ENCODE peak calls at places on chromosomes 16 and 17, in nine cellular contexts. One of them, this sample, is unnamed.

GRCh38 chr17:32783602-32784001 is 93.3 kb downstream of the MYO1D start:
- DNase-seq in neural progenitor cell: peak
- DNase-seq in uterus: no peak
- DNase-seq in RWPE1: peak
- DNase-seq in fibroblast of lung: peak
- DNase-seq in stomach: no peak
- DNase-seq in mucosa of descending colon: no peak
- DNase-seq in CD4-positive, alpha-beta T cell: no peak
- DNase-seq in IMR-90: peak
- DNase-seq in this sample: no peak

GRCh38 chr16:12157510-12158093 is 181.1 kb downstream of the SNX29 start:
- DNase-seq in neural progenitor cell: no peak
- DNase-seq in uterus: no peak
- DNase-seq in RWPE1: no peak
- DNase-seq in fibroblast of lung: no peak
- DNase-seq in stomach: no peak
- DNase-seq in mucosa of descending colon: no peak
- DNase-seq in CD4-positive, alpha-beta T cell: no peak
- DNase-seq in IMR-90: peak
- DNase-seq in this sample: no peak

GRCh38 chr17:34639706-34640425 is 60.5 kb downstream of the TMEM132E start:
- DNase-seq in neural progenitor cell: no peak
- DNase-seq in uterus: no peak
- DNase-seq in RWPE1: no peak
- DNase-seq in fibroblast of lung: no peak
- DNase-seq in stomach: no peak
- DNase-seq in mucosa of descending colon: no peak
- DNase-seq in CD4-positive, alpha-beta T cell: no peak
- DNase-seq in IMR-90: no peak
- DNase-seq in this sample: no peak

GRCh38 chr16:69485361-69485760 is 60.9 kb downstream of the CYB5B start:
- DNase-seq in neural progenitor cell: no peak
- DNase-seq in uterus: no peak
- DNase-seq in RWPE1: no peak
- DNase-seq in fibroblast of lung: no peak
- DNase-seq in stomach: no peak
- DNase-seq in mucosa of descending colon: no peak
- DNase-seq in CD4-positive, alpha-beta T cell: no peak
- DNase-seq in IMR-90: no peak
- DNase-seq in this sample: no peak

GRCh38 chr17:32327911-32328310 is 14.1 kb downstream of the C17orf75 start:
- DNase-seq in neural progenitor cell: no peak
- DNase-seq in uterus: no peak
- DNase-seq in RWPE1: no peak
- DNase-seq in fibroblast of lung: no peak
- DNase-seq in stomach: no peak
- DNase-seq in mucosa of descending colon: no peak
- DNase-seq in CD4-positive, alpha-beta T cell: no peak
- DNase-seq in IMR-90: no peak
- DNase-seq in this sample: no peak

GRCh38 chr17:46264456-46265198 is 30.3 kb upstream of the LRRC37A start:
- DNase-seq in neural progenitor cell: no peak
- DNase-seq in uterus: no peak
- DNase-seq in RWPE1: peak
- DNase-seq in fibroblast of lung: peak
- DNase-seq in stomach: no peak
- DNase-seq in mucosa of descending colon: peak
- DNase-seq in CD4-positive, alpha-beta T cell: peak
- DNase-seq in IMR-90: peak
- DNase-seq in this sample: no peak

GRCh38 chr16:27721548-27722265 is 171.8 kb downstream of the KATNIP start:
- DNase-seq in neural progenitor cell: no peak
- DNase-seq in uterus: peak
- DNase-seq in RWPE1: no peak
- DNase-seq in fibroblast of lung: peak
- DNase-seq in stomach: peak
- DNase-seq in mucosa of descending colon: peak
- DNase-seq in CD4-positive, alpha-beta T cell: no peak
- DNase-seq in IMR-90: peak
- DNase-seq in this sample: no peak

GRCh38 chr17:12664252-12664651 is 1.4 kb upstream of the MYOCD start:
- DNase-seq in neural progenitor cell: no peak
- DNase-seq in uterus: no peak
- DNase-seq in RWPE1: no peak
- DNase-seq in fibroblast of lung: no peak
- DNase-seq in stomach: no peak
- DNase-seq in mucosa of descending colon: no peak
- DNase-seq in CD4-positive, alpha-beta T cell: no peak
- DNase-seq in IMR-90: no peak
- DNase-seq in this sample: no peak

GRCh38 chr16:11114366-11115164 is 141.4 kb downstream of the SOCS1 start:
- DNase-seq in neural progenitor cell: no peak
- DNase-seq in uterus: no peak
- DNase-seq in RWPE1: no peak
- DNase-seq in fibroblast of lung: no peak
- DNase-seq in stomach: no peak
- DNase-seq in mucosa of descending colon: no peak
- DNase-seq in CD4-positive, alpha-beta T cell: no peak
- DNase-seq in IMR-90: no peak
- DNase-seq in this sample: no peak

GRCh38 chr17:71900830-71901229 is 220.0 kb upstream of the SOX9 start:
- DNase-seq in neural progenitor cell: no peak
- DNase-seq in uterus: no peak
- DNase-seq in RWPE1: peak
- DNase-seq in fibroblast of lung: peak
- DNase-seq in stomach: no peak
- DNase-seq in mucosa of descending colon: no peak
- DNase-seq in CD4-positive, alpha-beta T cell: no peak
- DNase-seq in IMR-90: peak
- DNase-seq in this sample: no peak

GRCh38 chr17:59815965-59816364 is 76.8 kb downstream of the TUBD1 start:
- DNase-seq in neural progenitor cell: no peak
- DNase-seq in uterus: no peak
- DNase-seq in RWPE1: no peak
- DNase-seq in fibroblast of lung: peak
- DNase-seq in stomach: no peak
- DNase-seq in mucosa of descending colon: no peak
- DNase-seq in CD4-positive, alpha-beta T cell: no peak
- DNase-seq in IMR-90: no peak
- DNase-seq in this sample: no peak

GRCh38 chr16:71540-72341 is 690 bp downstream of the RHBDF1 start:
- DNase-seq in neural progenitor cell: peak
- DNase-seq in uterus: peak
- DNase-seq in RWPE1: peak
- DNase-seq in fibroblast of lung: peak
- DNase-seq in stomach: peak
- DNase-seq in mucosa of descending colon: peak
- DNase-seq in CD4-positive, alpha-beta T cell: no peak
- DNase-seq in IMR-90: peak
- DNase-seq in this sample: peak

DNA sequence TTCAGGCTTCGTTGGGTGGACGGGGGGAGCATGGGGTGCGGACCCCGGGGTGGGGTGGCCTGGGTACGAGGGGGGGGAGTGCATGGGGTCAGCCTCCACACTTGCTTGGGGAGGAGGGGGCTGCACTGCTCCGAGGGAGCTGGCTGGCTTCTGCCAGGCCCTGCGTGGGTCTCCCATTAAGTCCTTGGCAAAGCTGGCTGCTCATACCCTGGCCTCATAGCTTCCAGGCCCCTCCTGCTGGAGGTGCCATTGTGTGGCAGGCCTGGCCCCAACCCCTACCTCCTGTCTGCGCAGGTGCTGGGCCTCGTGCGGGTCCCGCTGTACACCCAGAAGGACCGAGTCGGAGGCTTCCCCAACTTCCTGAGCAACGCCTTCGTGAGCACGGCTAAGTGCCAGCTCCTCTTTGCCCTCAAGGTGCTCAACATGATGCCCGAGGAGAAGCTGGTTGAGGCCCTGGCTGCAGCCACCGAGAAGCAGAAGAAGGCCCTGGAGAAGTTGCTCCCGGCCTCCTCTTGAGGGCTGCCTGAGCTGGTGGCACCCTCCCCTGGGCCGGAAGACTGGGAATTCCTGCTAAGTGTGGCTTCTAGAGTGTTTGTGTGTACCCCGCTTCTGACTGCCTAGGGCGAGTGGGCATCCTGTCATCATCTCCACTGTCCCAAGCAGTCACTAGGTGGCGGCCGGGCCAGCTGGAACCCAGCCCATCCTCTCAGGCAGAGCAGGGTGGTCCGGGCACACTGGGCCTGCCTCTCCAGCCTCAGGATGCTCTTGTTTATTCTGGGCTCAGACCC is 1.5 kb downstream of the NUDT16L1 start:
- DNase-seq in neural progenitor cell: no peak
- DNase-seq in uterus: peak
- DNase-seq in RWPE1: no peak
- DNase-seq in fibroblast of lung: no peak
- DNase-seq in stomach: no peak
- DNase-seq in mucosa of descending colon: peak
- DNase-seq in CD4-positive, alpha-beta T cell: no peak
- DNase-seq in IMR-90: no peak
- DNase-seq in this sample: no peak
- TF ChIP-seq CTCF in neural progenitor cell: no peak
- TF ChIP-seq CTCF in uterus: no peak
- TF ChIP-seq CTCF in RWPE1: no peak
- TF ChIP-seq CTCF in fibroblast of lung: peak
- TF ChIP-seq CTCF in stomach: no peak
- TF ChIP-seq CTCF in mucosa of descending colon: no peak
- TF ChIP-seq CTCF in CD4-positive, alpha-beta T cell: no peak
- TF ChIP-seq CTCF in IMR-90: no peak
- TF ChIP-seq CTCF in this sample: no peak

GRCh38 chr17:44155488-44155887 is 13.8 kb downstream of the HROB start:
- DNase-seq in neural progenitor cell: no peak
- DNase-seq in uterus: no peak
- DNase-seq in RWPE1: no peak
- DNase-seq in fibroblast of lung: no peak
- DNase-seq in stomach: no peak
- DNase-seq in mucosa of descending colon: no peak
- DNase-seq in CD4-positive, alpha-beta T cell: no peak
- DNase-seq in IMR-90: no peak
- DNase-seq in this sample: no peak

GRCh38 chr17:44147812-44148211 is 6.1 kb downstream of the HROB start:
- DNase-seq in neural progenitor cell: no peak
- DNase-seq in uterus: no peak
- DNase-seq in RWPE1: no peak
- DNase-seq in fibroblast of lung: no peak
- DNase-seq in stomach: no peak
- DNase-seq in mucosa of descending colon: no peak
- DNase-seq in CD4-positive, alpha-beta T cell: no peak
- DNase-seq in IMR-90: no peak
- DNase-seq in this sample: no peak

GRCh38 chr17:44149750-44150329 is 8.1 kb downstream of the HROB start:
- DNase-seq in neural progenitor cell: no peak
- DNase-seq in uterus: no peak
- DNase-seq in RWPE1: no peak
- DNase-seq in fibroblast of lung: no peak
- DNase-seq in stomach: no peak
- DNase-seq in mucosa of descending colon: no peak
- DNase-seq in CD4-positive, alpha-beta T cell: no peak
- DNase-seq in IMR-90: no peak
- DNase-seq in this sample: no peak

DNA sequence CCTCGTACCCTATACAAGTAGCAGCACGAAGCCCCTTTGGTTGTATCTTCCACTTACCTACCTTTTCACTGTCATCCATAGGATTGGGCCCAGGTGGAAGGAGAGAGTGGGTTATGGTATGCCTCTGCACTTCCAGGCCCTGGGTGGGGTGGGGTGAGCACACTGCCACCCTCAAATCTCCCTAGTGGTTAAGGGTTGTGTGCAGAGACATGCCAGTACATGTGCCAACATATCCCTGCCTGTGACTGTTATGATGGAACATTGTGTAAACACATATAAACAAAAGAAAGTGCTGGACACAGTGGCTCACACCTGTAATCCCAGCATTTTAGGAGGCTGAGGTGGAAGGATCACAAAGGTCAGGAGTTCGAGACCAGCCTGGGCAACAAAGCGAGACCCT is 11.1 kb downstream of the HROB start:
- DNase-seq in neural progenitor cell: no peak
- DNase-seq in uterus: no peak
- DNase-seq in RWPE1: peak
- DNase-seq in fibroblast of lung: no peak
- DNase-seq in stomach: no peak
- DNase-seq in mucosa of descending colon: no peak
- DNase-seq in CD4-positive, alpha-beta T cell: no peak
- DNase-seq in IMR-90: no peak
- DNase-seq in this sample: no peak
- TF ChIP-seq CTCF in neural progenitor cell: no peak
- TF ChIP-seq CTCF in uterus: no peak
- TF ChIP-seq CTCF in RWPE1: no peak
- TF ChIP-seq CTCF in fibroblast of lung: no peak
- TF ChIP-seq CTCF in stomach: no peak
- TF ChIP-seq CTCF in mucosa of descending colon: no peak
- TF ChIP-seq CTCF in CD4-positive, alpha-beta T cell: no peak
- TF ChIP-seq CTCF in IMR-90: no peak
- TF ChIP-seq CTCF in this sample: no peak

GRCh38 chr17:9771465-9771864 is 19.9 kb downstream of the DHRS7C start:
- DNase-seq in neural progenitor cell: no peak
- DNase-seq in uterus: no peak
- DNase-seq in RWPE1: no peak
- DNase-seq in fibroblast of lung: no peak
- DNase-seq in stomach: no peak
- DNase-seq in mucosa of descending colon: no peak
- DNase-seq in CD4-positive, alpha-beta T cell: no peak
- DNase-seq in IMR-90: no peak
- DNase-seq in this sample: no peak

GRCh38 chr17:9767432-9767991 is 23.9 kb downstream of the DHRS7C start:
- DNase-seq in neural progenitor cell: no peak
- DNase-seq in uterus: no peak
- DNase-seq in RWPE1: no peak
- DNase-seq in fibroblast of lung: no peak
- DNase-seq in stomach: no peak
- DNase-seq in mucosa of descending colon: no peak
- DNase-seq in CD4-positive, alpha-beta T cell: no peak
- DNase-seq in IMR-90: no peak
- DNase-seq in this sample: no peak

GRCh38 chr17:9766970-9767369 is 24.4 kb downstream of the DHRS7C start:
- DNase-seq in neural progenitor cell: no peak
- DNase-seq in uterus: no peak
- DNase-seq in RWPE1: no peak
- DNase-seq in fibroblast of lung: no peak
- DNase-seq in stomach: no peak
- DNase-seq in mucosa of descending colon: no peak
- DNase-seq in CD4-positive, alpha-beta T cell: no peak
- DNase-seq in IMR-90: no peak
- DNase-seq in this sample: no peak

GRCh38 chr17:9769036-9769695 is 22.2 kb downstream of the DHRS7C start:
- DNase-seq in neural progenitor cell: no peak
- DNase-seq in uterus: no peak
- DNase-seq in RWPE1: no peak
- DNase-seq in fibroblast of lung: no peak
- DNase-seq in stomach: no peak
- DNase-seq in mucosa of descending colon: no peak
- DNase-seq in CD4-positive, alpha-beta T cell: no peak
- DNase-seq in IMR-90: no peak
- DNase-seq in this sample: no peak

GRCh38 chr17:9768381-9768934 is 22.9 kb downstream of the DHRS7C start:
- DNase-seq in neural progenitor cell: peak
- DNase-seq in uterus: no peak
- DNase-seq in RWPE1: peak
- DNase-seq in fibroblast of lung: peak
- DNase-seq in stomach: no peak
- DNase-seq in mucosa of descending colon: no peak
- DNase-seq in CD4-positive, alpha-beta T cell: no peak
- DNase-seq in IMR-90: peak
- DNase-seq in this sample: no peak
- TF ChIP-seq CTCF in neural progenitor cell: peak
- TF ChIP-seq CTCF in uterus: peak
- TF ChIP-seq CTCF in RWPE1: peak
- TF ChIP-seq CTCF in fibroblast of lung: peak
- TF ChIP-seq CTCF in stomach: no peak
- TF ChIP-seq CTCF in mucosa of descending colon: peak
- TF ChIP-seq CTCF in CD4-positive, alpha-beta T cell: no peak
- TF ChIP-seq CTCF in IMR-90: peak
- TF ChIP-seq CTCF in this sample: no peak

GRCh38 chr17:44070455-44071197 is at the start of gene G6PC3:
- DNase-seq in neural progenitor cell: peak
- DNase-seq in uterus: peak
- DNase-seq in RWPE1: peak
- DNase-seq in fibroblast of lung: peak
- DNase-seq in stomach: peak
- DNase-seq in mucosa of descending colon: peak
- DNase-seq in CD4-positive, alpha-beta T cell: peak
- DNase-seq in IMR-90: peak
- DNase-seq in this sample: peak
- TF ChIP-seq CTCF in neural progenitor cell: no peak
- TF ChIP-seq CTCF in uterus: peak
- TF ChIP-seq CTCF in RWPE1: no peak
- TF ChIP-seq CTCF in fibroblast of lung: no peak
- TF ChIP-seq CTCF in stomach: no peak
- TF ChIP-seq CTCF in mucosa of descending colon: no peak
- TF ChIP-seq CTCF in CD4-positive, alpha-beta T cell: no peak
- TF ChIP-seq CTCF in IMR-90: peak
- TF ChIP-seq CTCF in this sample: no peak